ENCODE peak calls at places on chromosomes 16 and 17, in eight cellular contexts. L is naive thymus-derived CD4-positive, alpha-beta T cell; I is CD8-positive, alpha-beta T cell; J is pancreas; Z is Peyer's patch; H is fibroblast of lung; E is esophagus squamous epithelium; S is tibial artery. X is an unnamed sample.

GRCh38 chr17:56786989-56787482 is 46.7 kb downstream of the C17orf67 start:
- DNase-seq in J (no peak), L (no peak), H (peak; percentile 93), I (peak; percentile 10), S (no peak), Z (peak; percentile 79), E (no peak), X (peak; percentile 56)

GRCh38 chr16:685967-686366 is 1.8 kb upstream of the JMJD8 start:
- DNase-seq in E (no peak), L (no peak), H (peak; percentile 30), J (no peak), Z (peak; percentile 70), S (no peak), I (no peak), X (no peak)

GRCh38 chr16:869823-870641 is 69.5 kb upstream of the GNG13 start:
- DNase-seq in S (no peak), E (no peak), I (no peak), J (peak; percentile 49), H (no peak), Z (no peak), L (no peak), X (peak; percentile 70)

GRCh38 chr16:66135838-66136237 is 230.7 kb upstream of the CDH5 start:
- DNase-seq in J (no peak), I (no peak), Z (no peak), L (no peak), H (no peak), E (no peak), S (no peak), X (no peak)

GRCh38 chr17:7428557-7428956 is at the start of gene SPEM3:
- DNase-seq in Z (no peak), L (no peak), H (no peak), S (no peak), I (no peak), J (no peak), E (no peak), X (no peak)

GRCh38 chr17:10197721-10198508 is 491 bp downstream of the GAS7 start:
- DNase-seq in I (no peak), J (peak; percentile 61), Z (no peak), H (no peak), E (no peak), L (no peak), S (no peak), X (peak; percentile 60)

GRCh38 chr16:16083421-16084156 is 134.2 kb downstream of the ABCC1 start:
- DNase-seq in I (no peak), Z (no peak), S (no peak), L (no peak), H (peak; percentile 55), J (no peak), E (no peak), X (no peak)

GRCh38 chr16:25922438-25922837 is 230.7 kb downstream of the HS3ST4 start:
- DNase-seq in S (no peak), J (no peak), E (no peak), I (no peak), L (no peak), H (no peak), Z (no peak), X (no peak)

GRCh38 chr17:32658470-32659418 is 172.0 kb downstream of the CDK5R1 start:
- DNase-seq in J (no peak), E (no peak), L (no peak), Z (no peak), H (no peak), S (no peak), I (no peak), X (no peak)

GRCh38 chr17:12415031-12415430 is 250.7 kb upstream of the MYOCD start:
- DNase-seq in I (no peak), H (peak; percentile 54), E (no peak), L (no peak), J (no peak), Z (no peak), S (no peak), X (no peak)

GRCh38 chr17:79632432-79632735 is 21.5 kb upstream of the RBFOX3 start:
- DNase-seq in I (no peak), L (no peak), H (no peak), Z (peak; percentile 9), E (no peak), S (peak; percentile 28), J (peak; percentile 35), X (peak; percentile 21)

GRCh38 chr17:18966831-18967624 is 15.1 kb downstream of the SLC5A10 start:
- DNase-seq in E (no peak), Z (no peak), L (no peak), J (no peak), I (no peak), S (no peak), H (peak; percentile 54), X (no peak)

GRCh38 chr17:59167571-59168001 is 12.0 kb downstream of the PRR11 start:
- DNase-seq in E (no peak), H (no peak), S (no peak), L (no peak), Z (no peak), I (no peak), J (no peak), X (no peak)

GRCh38 chr16:27747946-27748345 is 198.0 kb downstream of the KATNIP start:
- DNase-seq in S (no peak), H (no peak), E (no peak), L (no peak), Z (no peak), I (no peak), J (no peak), X (no peak)

GRCh38 chr16:27749946-27750345 is 200.0 kb downstream of the KATNIP start:
- DNase-seq in L (no peak), I (no peak), S (no peak), E (no peak), Z (no peak), J (no peak), H (no peak), X (no peak)

GRCh38 chr16:27751676-27752075 is 201.7 kb downstream of the KATNIP start:
- DNase-seq in E (no peak), I (no peak), J (no peak), H (no peak), Z (no peak), L (no peak), S (no peak), X (no peak)

GRCh38 chr16:27749547-27749875 is 199.6 kb downstream of the KATNIP start:
- DNase-seq in S (no peak), I (no peak), J (no peak), L (no peak), E (no peak), Z (no peak), H (no peak), X (no peak)

GRCh38 chr16:27748868-27749546 is 199.1 kb downstream of the KATNIP start:
- DNase-seq in J (no peak), L (peak; percentile 29), H (peak; percentile 77), I (peak; percentile 19), S (no peak), Z (peak; percentile 80), E (no peak), X (peak; percentile 64)
- H3K27ac ChIP-seq in J (no peak overlapping the region), L (no peak overlapping the region), H (no peak overlapping the region), I (no peak overlapping the region), S (no peak overlapping the region), Z (no peak overlapping the region), E (peak overlapping the region; percentile 57), X (no peak overlapping the region)

GRCh38 chr17:28862497-28862896 is 7.7 kb downstream of the ERAL1 start:
- DNase-seq in I (no peak), Z (no peak), S (no peak), L (no peak), H (no peak), E (no peak), J (no peak), X (no peak)
- H3K4me1 ChIP-seq in I (no peaks in the 10 kb centered on the region), Z (no peaks in the 10 kb centered on the region), S (no peaks in the 10 kb centered on the region), L (no peaks in the 10 kb centered on the region), H (no peaks in the 10 kb centered on the region), E (no peaks in the 10 kb centered on the region), J (no peaks in the 10 kb centered on the region), X (no peaks in the 10 kb centered on the region)

DNA sequence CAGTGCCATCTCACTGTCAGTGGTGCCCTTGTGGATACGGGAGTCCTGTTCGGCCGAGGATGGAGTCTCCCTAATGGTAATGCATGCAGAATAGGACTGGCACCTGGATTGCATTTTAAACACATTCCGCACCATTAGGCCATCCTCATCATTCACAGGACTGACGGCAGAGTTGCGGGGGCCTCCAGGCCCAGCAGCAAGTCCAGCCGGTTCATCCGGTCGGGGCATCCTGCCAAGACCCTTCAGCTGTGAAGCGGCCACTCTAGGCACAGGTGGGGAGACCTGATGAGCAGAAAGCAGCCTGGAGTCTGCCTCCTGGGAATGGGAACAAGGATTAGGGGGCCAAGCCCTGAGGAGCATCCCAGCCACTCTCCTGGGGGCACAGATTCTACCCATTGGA is 90.3 kb upstream of the XYLT1 start:
- DNase-seq in S (no peak), H (no peak), J (no peak), Z (no peak), E (no peak), L (no peak), I (no peak), X (no peak)
- H3K4me3 ChIP-seq in S (no peak overlapping the region), H (no peak overlapping the region), J (no peak overlapping the region), Z (no peak overlapping the region), E (no peak overlapping the region), L (no peak overlapping the region), I (no peak overlapping the region), X (no peak overlapping the region)

GRCh38 chr17:82077617-82078358 is 12.2 kb upstream of the DUS1L start:
- DNase-seq in E (no peak), Z (no peak), L (no peak), S (no peak), J (no peak), H (no peak), I (no peak), X (no peak)

GRCh38 chr17:82078433-82078832 is 12.8 kb upstream of the DUS1L start:
- DNase-seq in E (no peak), I (no peak), H (no peak), Z (no peak), S (no peak), L (no peak), J (no peak), X (no peak)

GRCh38 chr17:82080789-82081464 is 15.3 kb upstream of the DUS1L start:
- DNase-seq in L (no peak), H (no peak), E (no peak), J (no peak), I (no peak), S (no peak), Z (no peak), X (no peak)

GRCh38 chr17:82080048-82080788 is 14.6 kb upstream of the DUS1L start:
- DNase-seq in I (no peak), S (no peak), H (no peak), Z (no peak), J (no peak), L (no peak), E (no peak), X (no peak)

GRCh38 chr17:82079001-82079677 is 13.5 kb upstream of the DUS1L start:
- DNase-seq in I (no peak), S (no peak), Z (no peak), E (no peak), H (no peak), J (no peak), L (no peak), X (no peak)
- H3K27ac ChIP-seq in I (no peak overlapping the region), S (no peak overlapping the region), Z (no peak overlapping the region), E (no peak overlapping the region), H (no peak overlapping the region), J (no peak overlapping the region), L (no peak overlapping the region), X (no peak overlapping the region)

DNA sequence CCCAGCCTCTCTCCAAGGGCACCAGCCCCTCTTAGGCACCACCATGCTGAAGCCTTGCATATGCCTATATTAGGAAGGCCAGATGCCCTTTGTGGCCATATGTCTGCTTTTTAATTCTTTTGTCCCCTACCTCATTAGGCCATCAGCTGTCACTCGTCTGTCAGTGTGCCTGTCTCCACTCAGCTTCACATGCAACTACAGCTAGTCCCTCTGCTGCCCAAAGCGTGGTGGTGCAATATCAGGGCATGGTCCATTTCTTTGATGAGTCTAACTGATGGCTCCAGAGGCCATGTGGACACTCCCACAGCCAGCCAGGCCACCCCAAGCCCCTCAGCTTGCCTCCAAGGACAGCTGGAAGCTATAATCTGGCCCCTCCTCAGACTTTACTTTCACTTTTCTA is 36.3 kb downstream of the MYO18A start:
- DNase-seq in E (no peak), H (no peak), Z (peak; percentile 68), I (no peak), L (no peak), S (no peak), J (no peak), X (peak; percentile 41)
- H3K4me1 ChIP-seq in E (peaks cover 26% of the 10 kb centered on the region), H (peaks cover 23% of the 10 kb centered on the region), Z (no peaks in the 10 kb centered on the region), I (peaks cover 48% of the 10 kb centered on the region), L (peaks cover 33% of the 10 kb centered on the region), S (no peaks in the 10 kb centered on the region), J (no peaks in the 10 kb centered on the region), X (no peaks in the 10 kb centered on the region)

X was measured in aorta.